ENCODE peak calls at places on chromosomes 2 and 18, in ten cellular contexts. U is HepG2, S is IMR-90, O is neuronal stem cell, P is HCT116, G is AG04450, Z is endothelial cell of umbilical vein, X is cardiac muscle cell, E is HL-60, I is psoas muscle. W is an unnamed sample. For H3K27me3, the result is how much of the 10 kb centered on the place peaks cover.

GRCh38 chr2:235534608-235535422 is 41.0 kb downstream of the AGAP1 start:
- DNase-seq in U (no peak), P (no peak), S (no peak), I (no peak), E (no peak), G (no peak), Z (no peak), X (no peak), O (no peak), W (no peak)

GRCh38 chr18:8623549-8624106 is 14.4 kb downstream of the RAB12 start:
- DNase-seq in U (no peak), E (peak), O (no peak), Z (no peak), S (no peak), X (no peak), G (no peak), I (no peak), P (no peak), W (no peak)

GRCh38 chr2:94861308-94862152 is 9.7 kb upstream of the TEKT4 start:
- DNase-seq in I (no peak), O (no peak), G (no peak), S (no peak), E (no peak), P (no peak), U (no peak), Z (no peak), X (no peak), W (no peak)

GRCh38 chr2:182324665-182325064 is 102.2 kb downstream of the PDE1A start:
- DNase-seq in I (no peak), O (no peak), Z (peak), G (peak), S (peak), X (no peak), E (no peak), U (no peak), P (no peak), W (no peak)

GRCh38 chr18:54222922-54223567 is 1.4 kb downstream of the MBD2 start:
- DNase-seq in E (no peak), S (no peak), U (peak), Z (no peak), I (no peak), X (no peak), O (no peak), P (peak), G (no peak), W (no peak)

GRCh38 chr18:70907673-70908072 is 618.8 kb downstream of the SOCS6 start:
- DNase-seq in P (no peak), I (no peak), Z (peak), E (no peak), U (no peak), S (no peak), G (no peak), O (no peak), X (no peak), W (no peak)

GRCh38 chr2:224381913-224382647 is 19.8 kb downstream of the FAM124B start:
- DNase-seq in E (no peak), U (no peak), X (no peak), O (no peak), Z (peak), P (no peak), I (no peak), G (no peak), S (no peak), W (no peak)

GRCh38 chr2:218834685-218835084 is 3.1 kb upstream of the PRKAG3 start:
- DNase-seq in I (no peak), X (no peak), P (no peak), O (no peak), U (no peak), E (no peak), Z (no peak), G (no peak), S (no peak), W (no peak)

GRCh38 chr2:30679416-30680088 is 127.7 kb downstream of the CAPN13 start:
- DNase-seq in O (no peak), Z (no peak), X (no peak), S (peak), P (no peak), U (no peak), E (no peak), G (no peak), I (no peak), W (peak)

GRCh38 chr18:76532875-76533274 is 37.8 kb upstream of the ZNF516 start:
- DNase-seq in G (no peak), Z (no peak), X (no peak), S (no peak), U (no peak), E (no peak), I (no peak), O (no peak), P (no peak), W (no peak)

GRCh38 chr2:230762317-230762896 is 49.8 kb downstream of the CAB39 start:
- DNase-seq in X (peak), Z (peak), U (peak), O (peak), I (no peak), G (no peak), P (no peak), E (no peak), S (no peak), W (no peak)

GRCh38 chr2:197255550-197255949 is 55.0 kb downstream of the ANKRD44 start:
- DNase-seq in P (no peak), U (no peak), G (no peak), Z (no peak), X (peak), E (peak), I (peak), S (peak), O (peak), W (no peak)

GRCh38 chr18:24544141-24544498 is 83.7 kb downstream of the HRH4 start:
- DNase-seq in S (peak), P (peak), O (peak), U (peak), E (peak), I (no peak), X (peak), G (no peak), Z (peak), W (no peak)

GRCh38 chr18:60044290-60045006 is 144.7 kb downstream of the PMAIP1 start:
- DNase-seq in O (no peak), U (no peak), G (peak), Z (no peak), X (no peak), S (peak), E (no peak), I (no peak), P (no peak), W (no peak)

GRCh38 chr2:148926291-148926961 is 51.4 kb downstream of the KIF5C start:
- DNase-seq in S (peak), I (no peak), U (peak), E (no peak), Z (peak), P (peak), O (no peak), G (peak), X (peak), W (peak)

GRCh38 chr2:17538844-17539554 is 1.5 kb upstream of the VSNL1 start:
- DNase-seq in E (no peak), X (peak), Z (peak), O (peak), S (peak), G (no peak), U (peak), I (peak), P (peak), W (peak)

GRCh38 chr2:86788172-86788571 is 2.5 kb downstream of the CD8A start:
- DNase-seq in I (no peak), Z (no peak), U (no peak), S (no peak), E (no peak), P (no peak), O (no peak), G (no peak), X (no peak), W (no peak)

GRCh38 chr2:133841905-133842304 is 273.6 kb upstream of the NCKAP5 start:
- DNase-seq in X (no peak), E (no peak), I (no peak), G (peak), P (no peak), Z (peak), S (peak), O (no peak), U (no peak), W (no peak)

GRCh38 chr2:10499911-10500521 is 51.9 kb upstream of the ODC1 start:
- DNase-seq in G (no peak), S (no peak), I (no peak), X (no peak), E (no peak), Z (no peak), P (no peak), U (no peak), O (no peak), W (peak)

GRCh38 chr2:14220101-14220500 is 412.4 kb upstream of the LRATD1 start:
- DNase-seq in G (no peak), P (no peak), E (no peak), I (no peak), U (no peak), X (no peak), Z (no peak), O (no peak), S (no peak), W (no peak)

DNA sequence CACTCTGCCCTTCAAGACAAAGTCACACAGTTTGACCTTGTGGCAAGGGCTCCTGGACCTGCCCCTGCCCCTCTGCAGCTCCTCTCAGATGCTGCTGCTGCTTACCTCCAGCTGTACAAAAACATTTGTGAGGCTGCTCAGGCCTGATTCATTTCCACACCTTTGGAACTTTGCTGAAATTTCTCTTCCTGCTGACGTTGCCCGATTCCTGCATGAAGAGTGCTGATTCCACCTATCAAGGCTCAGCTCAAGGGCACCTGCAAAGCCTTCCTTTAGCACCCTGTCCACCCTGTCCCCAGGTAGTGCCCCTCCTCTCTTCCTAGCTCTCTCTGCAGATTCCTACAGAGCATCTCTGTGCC is 738.3 kb upstream of the HS6ST1 start:
- DNase-seq in U (no peak), G (no peak), X (no peak), I (no peak), E (no peak), O (no peak), Z (no peak), S (no peak), P (no peak), W (no peak)
- H3K27ac ChIP-seq in U (no peak), G (no peak), X (no peak), I (no peak), E (no peak), O (no peak), Z (no peak), S (no peak), P (no peak), W (no peak)

GRCh38 chr18:12252061-12252460 is 2.1 kb upstream of the CIDEA start:
- DNase-seq in U (no peak), G (no peak), I (no peak), S (no peak), X (no peak), Z (no peak), P (no peak), E (no peak), O (no peak), W (no peak)

GRCh38 chr18:12253517-12254136 is 534 bp upstream of the CIDEA start:
- DNase-seq in Z (no peak), U (no peak), I (no peak), S (no peak), X (peak), P (no peak), O (no peak), G (no peak), E (no peak), W (no peak)

GRCh38 chr18:12253027-12253426 is 1.1 kb upstream of the CIDEA start:
- DNase-seq in P (no peak), S (no peak), E (no peak), O (no peak), Z (no peak), I (no peak), G (no peak), X (no peak), U (no peak), W (no peak)

GRCh38 chr18:12248926-12249720 is 5.0 kb upstream of the CIDEA start:
- DNase-seq in I (no peak), O (no peak), Z (no peak), E (no peak), X (no peak), S (no peak), U (no peak), G (no peak), P (no peak), W (no peak)

GRCh38 chr18:12251311-12251710 is 2.9 kb upstream of the CIDEA start:
- DNase-seq in P (no peak), X (no peak), U (no peak), E (no peak), O (no peak), G (no peak), S (no peak), Z (no peak), I (no peak), W (no peak)
- H3K27me3 ChIP-seq in P (under half), X (half or more), U (half or more), E (half or more), O (under half), G (half or more), S (half or more), Z (under half), I (under half), W (under half)

GRCh38 chr2:180307096-180307495 is 300.0 kb upstream of the CWC22 start:
- DNase-seq in Z (no peak), U (no peak), X (no peak), P (no peak), E (no peak), O (no peak), S (no peak), I (no peak), G (no peak), W (no peak)
- H3K27ac ChIP-seq in Z (no peak), U (no peak), X (no peak), P (no peak), E (no peak), O (no peak), S (no peak), I (no peak), G (no peak), W (no peak)

DNA sequence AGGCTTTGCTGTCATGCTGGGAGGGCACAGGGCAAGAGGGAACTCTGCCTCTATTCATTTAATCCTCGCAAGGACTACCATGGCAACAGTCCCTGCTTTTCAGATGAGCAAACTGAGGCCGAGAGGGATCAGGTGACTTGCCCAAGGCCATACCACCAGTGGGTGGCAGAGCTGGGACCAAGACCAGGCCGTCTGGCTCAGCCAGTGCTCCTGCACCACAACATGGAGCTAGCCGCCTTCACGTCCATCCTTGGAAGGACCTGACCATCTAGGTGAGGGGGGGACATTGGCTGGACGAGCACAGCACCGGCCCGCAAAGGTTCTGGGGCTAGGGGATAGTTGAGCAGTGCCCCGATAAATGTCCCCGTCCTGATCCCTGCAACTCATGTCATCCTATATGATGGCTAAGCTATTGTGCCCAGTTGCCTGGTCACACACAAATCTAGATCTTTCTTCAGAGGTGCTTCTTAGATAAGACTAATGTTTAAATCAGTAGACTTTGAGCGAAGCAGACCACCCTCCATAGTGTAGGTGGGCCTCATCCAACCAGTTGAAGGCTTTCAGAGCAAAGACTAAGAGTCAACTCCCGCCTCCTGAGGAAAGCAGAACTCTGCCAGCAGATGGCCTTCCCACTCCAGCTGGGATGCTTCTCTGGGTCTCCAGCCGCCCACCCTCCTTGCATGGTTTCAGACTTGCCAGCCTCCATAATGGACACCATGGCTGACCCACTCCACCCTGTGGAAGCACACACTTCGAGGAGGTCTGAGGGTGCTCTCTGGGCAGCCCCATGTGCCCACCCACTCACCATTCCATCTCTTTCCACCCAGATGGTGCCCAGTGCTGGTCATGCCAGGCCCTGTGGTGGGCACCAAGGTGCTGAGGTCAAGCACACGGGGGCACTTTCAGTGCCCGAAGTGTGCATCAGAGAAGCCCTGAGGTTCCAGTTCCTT is 214.8 kb upstream of the RAB6C start:
- DNase-seq in P (peak), O (no peak), G (no peak), U (no peak), S (no peak), X (no peak), I (no peak), E (no peak), Z (no peak), W (no peak)
- H3K27me3 ChIP-seq in P (under half), O (under half), G (under half), U (under half), S (under half), X (under half), I (under half), E (under half), Z (under half), W (under half)

GRCh38 chr2:66534461-66534860 is 99.5 kb downstream of the MEIS1 start:
- DNase-seq in P (no peak), G (no peak), S (peak), X (no peak), Z (no peak), I (no peak), U (no peak), E (no peak), O (no peak), W (no peak)

GRCh38 chr2:66537001-66537400 is 102.1 kb downstream of the MEIS1 start:
- DNase-seq in G (no peak), P (no peak), U (no peak), S (no peak), E (no peak), Z (no peak), I (no peak), O (peak), X (peak), W (no peak)

GRCh38 chr2:66536290-66536673 is 101.4 kb downstream of the MEIS1 start:
- DNase-seq in O (no peak), I (no peak), Z (no peak), E (no peak), P (no peak), U (no peak), S (no peak), X (no peak), G (no peak), W (no peak)

GRCh38 chr2:66532972-66533868 is 98.3 kb downstream of the MEIS1 start:
- DNase-seq in Z (no peak), U (no peak), E (no peak), P (no peak), X (no peak), O (no peak), S (no peak), G (no peak), I (peak), W (no peak)

DNA sequence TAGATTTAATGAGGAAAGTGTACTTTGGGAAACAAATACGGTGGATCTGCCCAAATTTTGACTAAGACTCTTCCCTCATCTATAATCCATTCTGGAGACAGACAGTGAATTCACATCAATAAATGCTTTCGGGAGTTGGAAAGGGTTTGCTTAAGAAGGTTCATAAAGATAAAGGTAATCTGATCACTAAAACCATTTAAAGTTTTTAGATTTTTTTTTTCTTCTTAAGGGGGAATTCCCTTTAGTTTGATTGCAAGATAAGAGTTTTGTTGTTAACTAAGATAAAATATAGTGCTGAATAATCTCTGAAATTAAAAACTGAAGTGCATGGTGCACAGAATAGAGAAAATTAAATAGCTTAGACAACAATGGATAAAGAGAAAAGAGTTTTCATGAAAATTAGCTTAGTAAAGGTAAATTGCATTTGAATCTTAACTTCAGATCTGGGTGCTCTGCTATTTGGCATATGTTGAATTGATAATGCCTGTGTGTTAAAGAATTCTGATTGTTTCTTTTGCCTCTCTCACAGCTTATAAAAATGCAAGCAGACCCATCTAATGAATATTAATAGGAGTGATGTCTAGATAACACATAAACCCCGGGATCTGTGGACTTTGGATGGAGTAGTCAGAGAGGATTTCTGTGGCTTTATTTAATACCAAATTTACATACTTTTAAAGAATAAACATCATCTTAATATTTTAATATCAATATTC is 100.8 kb downstream of the MEIS1 start:
- DNase-seq in S (no peak), X (no peak), I (no peak), E (no peak), G (no peak), O (no peak), U (no peak), P (no peak), Z (no peak), W (no peak)
- H3K27ac ChIP-seq in S (peak), X (peak), I (no peak), E (no peak), G (no peak), O (no peak), U (no peak), P (no peak), Z (no peak), W (peak)

DNA sequence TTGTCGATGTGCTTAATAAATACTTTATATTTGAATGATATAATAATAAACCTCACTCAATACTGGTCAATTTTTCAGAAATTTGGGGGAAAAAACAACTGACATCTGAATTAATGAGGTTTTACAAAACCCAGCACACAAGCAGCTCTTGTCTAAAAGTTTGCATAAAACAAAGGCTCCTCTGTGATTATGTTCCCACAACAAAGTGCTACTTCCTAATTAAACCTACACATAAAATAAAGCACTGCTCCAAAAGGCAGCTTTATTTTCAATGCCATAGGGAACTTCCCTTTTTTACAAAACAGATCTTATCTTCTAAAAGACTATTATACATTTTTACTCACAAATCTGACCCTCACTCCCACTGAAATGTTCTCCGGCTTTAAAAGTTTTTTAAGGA is 47.1 kb downstream of the LAMA1 start:
- DNase-seq in O (no peak), Z (no peak), X (no peak), G (no peak), U (no peak), E (no peak), I (no peak), S (no peak), P (no peak), W (no peak)
- H3K27me3 ChIP-seq in O (under half), Z (under half), X (under half), G (under half), U (under half), E (under half), I (under half), S (under half), P (under half), W (under half)

GRCh38 chr2:239331560-239331959 is 69.3 kb downstream of the HDAC4 start:
- DNase-seq in Z (no peak), S (no peak), E (no peak), I (no peak), O (no peak), X (no peak), P (no peak), U (no peak), G (no peak), W (no peak)

GRCh38 chr2:239329972-239330572 is 70.7 kb downstream of the HDAC4 start:
- DNase-seq in Z (no peak), O (no peak), U (no peak), E (no peak), P (no peak), X (no peak), I (peak), S (no peak), G (no peak), W (no peak)

GRCh38 chr2:239329284-239329971 is 71.4 kb downstream of the HDAC4 start:
- DNase-seq in S (peak), U (no peak), E (no peak), I (peak), X (no peak), P (no peak), Z (no peak), G (no peak), O (no peak), W (no peak)

GRCh38 chr2:239328306-239329191 is 72.3 kb downstream of the HDAC4 start:
- DNase-seq in S (peak), Z (peak), E (no peak), O (no peak), I (peak), U (no peak), G (peak), X (peak), P (no peak), W (no peak)

GRCh38 chr2:239330836-239331235 is 70.0 kb downstream of the HDAC4 start:
- DNase-seq in X (no peak), G (no peak), I (peak), S (no peak), U (no peak), P (no peak), O (no peak), E (no peak), Z (no peak), W (no peak)
- H3K27ac ChIP-seq in X (no peak), G (no peak), I (peak), S (peak), U (no peak), P (no peak), O (no peak), E (no peak), Z (no peak), W (no peak)

GRCh38 chr2:105929506-105929905 is 184.8 kb downstream of the NCK2 start:
- DNase-seq in E (no peak), X (no peak), I (no peak), O (no peak), G (no peak), U (no peak), S (no peak), Z (peak), P (no peak), W (no peak)
- H3K27me3 ChIP-seq in E (under half), X (under half), I (under half), O (under half), G (under half), U (under half), S (under half), Z (under half), P (under half), W (under half)

W was measured in dorsolateral prefrontal cortex.